ENCODE peak calls at places on chromosomes 5 and 9, in four cellular contexts. E, F, N and H are unnamed samples.

GRCh38 chr5:65811004-65811403 is 89.0 kb downstream of the NLN start:
- DNase-seq in E (no peak), F (no peak), N (no peak), H (no peak)

GRCh38 chr9:13568446-13568845 is 289.0 kb upstream of the MPDZ start:
- DNase-seq in E (no peak), F (no peak), N (no peak), H (no peak)

GRCh38 chr9:92774274-92774673 is 9.6 kb upstream of the BICD2 start:
- DNase-seq in E (no peak), F (no peak), N (no peak), H (no peak)

GRCh38 chr5:57653636-57654290 is 171.2 kb upstream of the ACTBL2 start:
- DNase-seq in E (no peak), F (no peak), N (no peak), H (no peak)

GRCh38 chr5:54624671-54625583 is 107.4 kb downstream of the SNX18 start:
- DNase-seq in E (no peak), F (no peak), N (no peak), H (no peak)

GRCh38 chr9:29332789-29333188 is 1759.5 kb upstream of the C9orf72 start:
- DNase-seq in E (no peak), F (no peak), N (no peak), H (no peak)

GRCh38 chr5:170565077-170565476 is 61.3 kb downstream of the KCNIP1 start:
- DNase-seq in E (no peak), F (no peak), N (no peak), H (no peak)

GRCh38 chr9:118230319-118230718 is 526.1 kb downstream of the TLR4 start:
- DNase-seq in E (no peak), F (no peak), N (no peak), H (no peak)

GRCh38 chr5:127615916-127616315 is 33.0 kb upstream of the CTXN3 start:
- DNase-seq in E (no peak), F (no peak), N (no peak), H (no peak)

GRCh38 chr5:34699155-34700077 is 43.3 kb downstream of the RAI14 start:
- DNase-seq in E (peak; percentile 43), F (no peak), N (peak; percentile 95), H (no peak)

GRCh38 chr9:21323091-21323490 is 12.1 kb downstream of the KLHL9 start:
- DNase-seq in E (no peak), F (no peak), N (no peak), H (no peak)

GRCh38 chr9:15416880-15417279 is 5.8 kb upstream of the SNAPC3 start:
- DNase-seq in E (peak; percentile 56), F (peak; percentile 56), N (peak; percentile 28), H (no peak)

GRCh38 chr5:6274846-6275543 is 103.4 kb downstream of the MED10 start:
- DNase-seq in E (no peak), F (no peak), N (no peak), H (peak; percentile 45)

GRCh38 chr9:38390442-38390841 is 2.1 kb upstream of the ALDH1B1 start:
- DNase-seq in E (no peak), F (no peak), N (peak; percentile 28), H (no peak)

GRCh38 chr5:137800700-137801411 is 46.7 kb upstream of the HNRNPA0 start:
- DNase-seq in E (no peak), F (peak; percentile 8), N (no peak), H (no peak)

GRCh38 chr5:93632327-93632726 is 49.3 kb downstream of the NR2F1 start:
- DNase-seq in E (no peak), F (no peak), N (no peak), H (no peak)

GRCh38 chr9:108761530-108762347 is 94.0 kb downstream of the ACTL7B start:
- DNase-seq in E (peak; percentile 65), F (peak; percentile 47), N (peak; percentile 79), H (no peak)

GRCh38 chr5:139810341-139811075 is 14.9 kb downstream of the PSD2 start:
- DNase-seq in E (no peak), F (no peak), N (no peak), H (no peak)

GRCh38 chr5:66558562-66558961 is 37.6 kb upstream of the MAST4 start:
- DNase-seq in E (no peak), F (no peak), N (no peak), H (peak; percentile 21)

GRCh38 chr5:10030219-10030831 is 219.4 kb downstream of the ATPSCKMT start:
- DNase-seq in E (peak; percentile 59), F (peak; percentile 23), N (no peak), H (no peak)

GRCh38 chr5:137199966-137200365 is 299.2 kb downstream of the SPOCK1 start:
- DNase-seq in E (no peak), F (no peak), N (no peak), H (no peak)

GRCh38 chr5:96703384-96703910 is 41.3 kb downstream of the CAST start:
- DNase-seq in E (no peak), F (peak; percentile 46), N (no peak), H (no peak)

GRCh38 chr5:91095321-91095720 is 287.8 kb downstream of the ARRDC3 start:
- DNase-seq in E (no peak), F (no peak), N (no peak), H (no peak)

GRCh38 chr5:142783601-142784291 is 13.6 kb downstream of the ARHGAP26 start:
- DNase-seq in E (no peak), F (no peak), N (no peak), H (peak; percentile 52)

GRCh38 chr9:96460877-96461276 is 10.9 kb downstream of the HABP4 start:
- DNase-seq in E (no peak), F (no peak), N (no peak), H (no peak)

GRCh38 chr9:113520109-113520642 is 56.6 kb downstream of the RGS3 start:
- DNase-seq in E (no peak), F (no peak), N (no peak), H (peak; percentile 82)

GRCh38 chr9:89525673-89526374 is 27.9 kb upstream of the SEMA4D start:
- DNase-seq in E (no peak), F (no peak), N (no peak), H (no peak)

GRCh38 chr5:143888912-143889311 is 77.0 kb downstream of the HMHB1 start:
- DNase-seq in E (no peak), F (no peak), N (no peak), H (no peak)

GRCh38 chr5:145463634-145464033 is 371.5 kb downstream of the PRELID2 start:
- DNase-seq in E (no peak), F (no peak), N (no peak), H (no peak)

GRCh38 chr9:124522121-124523098 is 15.2 kb upstream of the NR5A1 start:
- DNase-seq in E (peak; percentile 75), F (no peak), N (no peak), H (no peak)

GRCh38 chr5:10019236-10019635 is 230.5 kb downstream of the ATPSCKMT start:
- DNase-seq in E (no peak), F (no peak), N (no peak), H (no peak)

GRCh38 chr5:90301248-90301647 is 108.3 kb downstream of the CETN3 start:
- DNase-seq in E (no peak), F (no peak), N (no peak), H (peak; percentile 20)

GRCh38 chr5:149700347-149700746 is 29.8 kb upstream of the PPARGC1B start:
- DNase-seq in E (no peak), F (no peak), N (no peak), H (no peak)

GRCh38 chr9:104745852-104746251 is 1.6 kb upstream of the NIPSNAP3A start:
- DNase-seq in E (no peak), F (no peak), N (no peak), H (no peak)

DNA sequence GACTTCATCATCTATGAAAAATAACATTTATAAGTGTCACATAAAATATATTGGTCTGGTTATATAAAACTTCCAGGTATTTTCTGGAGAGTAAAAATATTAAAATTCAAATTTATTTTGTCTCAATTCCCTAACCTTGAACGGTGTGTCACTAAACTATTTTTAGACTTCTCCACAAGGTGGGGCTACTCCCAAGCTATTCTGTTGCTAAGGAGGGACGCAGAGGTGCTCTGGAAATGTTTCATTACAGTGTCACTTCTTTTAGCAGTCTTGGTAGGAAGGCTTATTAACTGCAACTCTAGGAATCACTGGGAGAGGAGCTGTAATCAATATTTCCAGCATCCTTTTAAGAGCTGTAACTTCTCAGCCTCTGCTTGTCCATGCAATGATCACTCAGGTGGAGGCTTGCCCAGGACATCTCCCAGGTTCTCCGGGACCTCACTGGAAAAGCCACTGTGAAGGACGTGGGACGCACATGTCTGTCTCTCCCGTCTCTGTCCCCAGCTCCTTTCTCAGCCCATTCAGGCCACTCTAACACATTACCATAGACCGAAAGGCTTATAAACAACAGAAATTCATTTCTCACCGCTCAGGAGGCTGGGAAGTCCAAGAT is 32.5 kb upstream of the DNAH5 start:
- DNase-seq in E (no peak), F (peak; percentile 15), N (peak; percentile 34), H (no peak)
- TF ChIP-seq NR2C2 in E (no peak), F (no peak), N (no peak), H (no peak)

DNA sequence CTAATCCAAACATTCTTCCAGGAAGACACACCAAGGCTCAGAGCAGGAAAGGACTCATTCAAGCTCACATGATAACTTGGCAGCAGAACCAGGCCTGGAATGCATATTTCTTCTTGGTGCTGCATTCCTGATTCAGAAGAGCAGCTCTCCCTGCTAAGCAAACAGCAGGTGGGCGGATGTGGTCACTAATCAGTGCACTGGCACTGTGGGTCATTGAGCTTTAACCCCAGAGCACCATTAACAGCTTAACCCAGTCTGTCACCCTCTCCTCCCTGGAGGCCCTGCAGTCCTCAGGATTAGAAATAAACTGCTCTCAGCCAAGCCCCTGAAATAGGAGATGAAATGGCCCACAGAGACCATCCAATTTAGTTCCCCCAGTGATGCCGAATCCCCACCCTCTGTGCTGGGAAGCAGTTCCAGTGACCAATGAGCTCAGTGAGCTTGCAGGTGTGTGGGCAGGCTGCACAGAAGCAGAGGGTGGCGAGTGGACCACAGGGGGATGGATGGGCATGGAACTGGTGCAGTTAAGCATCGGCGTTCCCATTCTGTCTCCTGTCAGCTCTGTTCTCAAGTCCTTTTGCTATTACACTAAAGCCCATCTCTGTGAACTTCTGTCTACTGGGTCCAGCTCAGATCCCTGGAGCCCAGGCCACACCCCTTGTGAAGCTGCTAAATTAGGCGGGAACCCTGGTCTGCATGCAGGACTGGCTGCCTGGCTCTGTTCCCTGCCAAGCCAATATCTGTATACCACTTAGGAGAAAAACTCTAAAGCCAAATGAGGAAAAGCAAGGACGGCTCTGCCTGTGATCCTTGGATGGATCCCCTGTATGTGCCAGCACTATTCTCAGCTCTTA is 16.6 kb upstream of the MEGF9 start:
- DNase-seq in E (no peak), F (peak; percentile 91), N (no peak), H (no peak)
- TF ChIP-seq NR2C2 in E (no peak), F (peak; percentile 71), N (no peak), H (no peak)

GRCh38 chr9:88396836-88397577 is 8.8 kb downstream of the SPIN1 start:
- DNase-seq in E (no peak), F (no peak), N (no peak), H (no peak)
- TF ChIP-seq NR2C2 in E (no peak), F (no peak), N (no peak), H (no peak)

GRCh38 chr5:152274206-152274605 is 130.9 kb downstream of the NMUR2 start:
- DNase-seq in E (no peak), F (no peak), N (no peak), H (no peak)

GRCh38 chr5:152270117-152270516 is 135.0 kb downstream of the NMUR2 start:
- DNase-seq in E (no peak), F (no peak), N (no peak), H (no peak)

GRCh38 chr5:152269533-152269932 is 135.5 kb downstream of the NMUR2 start:
- DNase-seq in E (no peak), F (no peak), N (no peak), H (no peak)

DNA sequence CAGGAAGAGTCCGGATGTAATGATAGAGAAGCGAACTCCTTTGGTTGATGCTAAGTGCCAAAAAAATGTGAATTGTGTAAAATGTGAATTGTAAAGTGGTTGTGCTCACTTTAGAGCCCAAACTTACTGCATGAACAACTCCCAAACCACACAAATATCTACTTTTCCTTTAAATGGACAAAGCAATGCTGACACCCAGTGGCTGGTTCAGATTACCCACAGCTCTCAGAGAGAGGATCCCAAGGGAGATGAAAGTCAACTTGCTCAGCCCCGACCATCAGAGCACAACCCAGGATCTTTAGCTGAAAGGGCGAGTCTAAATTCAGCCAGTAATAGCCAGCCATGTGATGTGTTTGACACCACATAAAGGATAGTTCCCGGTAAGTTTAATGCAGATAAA is 133.7 kb downstream of the NMUR2 start:
- DNase-seq in E (peak; percentile 22), F (peak; percentile 23), N (no peak), H (peak; percentile 8)
- TF ChIP-seq NR2C2 in E (no peak), F (no peak), N (no peak), H (no peak)